ENCODE peak calls at places on chromosome 20, in eight cellular contexts. One of them, this sample, is unnamed.
A peak's percentile ranks its signal among the peaks of the same experiment; 100 is the strongest.

GRCh38 chr20:19849341-19850189 is 91.5 kb downstream of the RIN2 start:
- DNase-seq in mammary epithelial cell: no peak
- DNase-seq in AG04450: no peak
- DNase-seq in GM13977: no peak
- DNase-seq in endothelial cell: no peak
- DNase-seq in mesothelial cell of epicardium: no peak
- DNase-seq in progenitor cell of endocrine pancreas: no peak
- DNase-seq in Calu3: no peak
- DNase-seq in this sample: no peak

GRCh38 chr20:37392441-37393195 is 46.7 kb downstream of the SRC start:
- DNase-seq in mammary epithelial cell: no peak
- DNase-seq in AG04450: no peak
- DNase-seq in GM13977: no peak
- DNase-seq in endothelial cell: no peak
- DNase-seq in mesothelial cell of epicardium: no peak
- DNase-seq in progenitor cell of endocrine pancreas: no peak
- DNase-seq in Calu3: no peak
- DNase-seq in this sample: no peak

GRCh38 chr20:36677422-36677771 is 31.4 kb upstream of the SLA2 start:
- DNase-seq in mammary epithelial cell: no peak
- DNase-seq in AG04450: no peak
- DNase-seq in GM13977: no peak
- DNase-seq in endothelial cell: no peak
- DNase-seq in mesothelial cell of epicardium: no peak
- DNase-seq in progenitor cell of endocrine pancreas: no peak
- DNase-seq in Calu3: no peak
- DNase-seq in this sample: no peak

GRCh38 chr20:17969276-17969883 is 562 bp downstream of the MGME1 start:
- DNase-seq in mammary epithelial cell: peak; percentile 56
- DNase-seq in AG04450: no peak
- DNase-seq in GM13977: no peak
- DNase-seq in endothelial cell: peak; percentile 33
- DNase-seq in mesothelial cell of epicardium: no peak
- DNase-seq in progenitor cell of endocrine pancreas: no peak
- DNase-seq in Calu3: no peak
- DNase-seq in this sample: no peak

GRCh38 chr20:46209930-46210671 is 92.0 kb downstream of the CD40 start:
- DNase-seq in mammary epithelial cell: no peak
- DNase-seq in AG04450: no peak
- DNase-seq in GM13977: no peak
- DNase-seq in endothelial cell: no peak
- DNase-seq in mesothelial cell of epicardium: no peak
- DNase-seq in progenitor cell of endocrine pancreas: no peak
- DNase-seq in Calu3: no peak
- DNase-seq in this sample: no peak

GRCh38 chr20:50029697-50030428 is 47.1 kb downstream of the SNAI1 start:
- DNase-seq in mammary epithelial cell: peak; percentile 67
- DNase-seq in AG04450: peak; percentile 64
- DNase-seq in GM13977: no peak
- DNase-seq in endothelial cell: no peak
- DNase-seq in mesothelial cell of epicardium: no peak
- DNase-seq in progenitor cell of endocrine pancreas: no peak
- DNase-seq in Calu3: peak; percentile 58
- DNase-seq in this sample: no peak

GRCh38 chr20:45229264-45230056 is 8.3 kb downstream of the SEMG2 start:
- DNase-seq in mammary epithelial cell: peak; percentile 47
- DNase-seq in AG04450: no peak
- DNase-seq in GM13977: no peak
- DNase-seq in endothelial cell: peak; percentile 17
- DNase-seq in mesothelial cell of epicardium: no peak
- DNase-seq in progenitor cell of endocrine pancreas: no peak
- DNase-seq in Calu3: peak; percentile 97
- DNase-seq in this sample: peak; percentile 30

GRCh38 chr20:56636701-56637100 is 7.6 kb downstream of the TFAP2C start:
- DNase-seq in mammary epithelial cell: peak; percentile 92
- DNase-seq in AG04450: no peak
- DNase-seq in GM13977: no peak
- DNase-seq in endothelial cell: no peak
- DNase-seq in mesothelial cell of epicardium: no peak
- DNase-seq in progenitor cell of endocrine pancreas: no peak
- DNase-seq in Calu3: no peak
- DNase-seq in this sample: no peak

GRCh38 chr20:9287062-9287461 is 218.2 kb downstream of the PLCB4 start:
- DNase-seq in mammary epithelial cell: no peak
- DNase-seq in AG04450: no peak
- DNase-seq in GM13977: no peak
- DNase-seq in endothelial cell: no peak
- DNase-seq in mesothelial cell of epicardium: no peak
- DNase-seq in progenitor cell of endocrine pancreas: no peak
- DNase-seq in Calu3: no peak
- DNase-seq in this sample: no peak

GRCh38 chr20:2874456-2874855 is 1.2 kb downstream of the PTPRA start:
- DNase-seq in mammary epithelial cell: no peak
- DNase-seq in AG04450: no peak
- DNase-seq in GM13977: no peak
- DNase-seq in endothelial cell: no peak
- DNase-seq in mesothelial cell of epicardium: no peak
- DNase-seq in progenitor cell of endocrine pancreas: no peak
- DNase-seq in Calu3: no peak
- DNase-seq in this sample: no peak

GRCh38 chr20:57649617-57650015 is 29.4 kb upstream of the ZBP1 start:
- DNase-seq in mammary epithelial cell: no peak
- DNase-seq in AG04450: no peak
- DNase-seq in GM13977: no peak
- DNase-seq in endothelial cell: no peak
- DNase-seq in mesothelial cell of epicardium: no peak
- DNase-seq in progenitor cell of endocrine pancreas: no peak
- DNase-seq in Calu3: peak; percentile 21
- DNase-seq in this sample: peak; percentile 11

GRCh38 chr20:44209691-44210421 is 715 bp downstream of the OSER1 start:
- DNase-seq in mammary epithelial cell: no peak
- DNase-seq in AG04450: no peak
- DNase-seq in GM13977: no peak
- DNase-seq in endothelial cell: peak; percentile 56
- DNase-seq in mesothelial cell of epicardium: no peak
- DNase-seq in progenitor cell of endocrine pancreas: peak; percentile 43
- DNase-seq in Calu3: no peak
- DNase-seq in this sample: no peak

GRCh38 chr20:36102809-36103596 is 51.5 kb upstream of the EPB41L1 start:
- DNase-seq in mammary epithelial cell: no peak
- DNase-seq in AG04450: no peak
- DNase-seq in GM13977: no peak
- DNase-seq in endothelial cell: no peak
- DNase-seq in mesothelial cell of epicardium: no peak
- DNase-seq in progenitor cell of endocrine pancreas: no peak
- DNase-seq in Calu3: no peak
- DNase-seq in this sample: no peak

GRCh38 chr20:24892931-24893330 is 56.1 kb upstream of the CST7 start:
- DNase-seq in mammary epithelial cell: no peak
- DNase-seq in AG04450: no peak
- DNase-seq in GM13977: no peak
- DNase-seq in endothelial cell: no peak
- DNase-seq in mesothelial cell of epicardium: no peak
- DNase-seq in progenitor cell of endocrine pancreas: no peak
- DNase-seq in Calu3: no peak
- DNase-seq in this sample: peak; percentile 13

GRCh38 chr20:62046431-62046830 is 19.2 kb downstream of the TAF4 start:
- DNase-seq in mammary epithelial cell: no peak
- DNase-seq in AG04450: no peak
- DNase-seq in GM13977: no peak
- DNase-seq in endothelial cell: no peak
- DNase-seq in mesothelial cell of epicardium: peak; percentile 10
- DNase-seq in progenitor cell of endocrine pancreas: no peak
- DNase-seq in Calu3: no peak
- DNase-seq in this sample: no peak

GRCh38 chr20:54221383-54221782 is 13.5 kb downstream of the PFDN4 start:
- DNase-seq in mammary epithelial cell: peak; percentile 14
- DNase-seq in AG04450: no peak
- DNase-seq in GM13977: no peak
- DNase-seq in endothelial cell: no peak
- DNase-seq in mesothelial cell of epicardium: no peak
- DNase-seq in progenitor cell of endocrine pancreas: no peak
- DNase-seq in Calu3: no peak
- DNase-seq in this sample: no peak

GRCh38 chr20:9503530-9504251 is 10.7 kb upstream of the LAMP5 start:
- DNase-seq in mammary epithelial cell: no peak
- DNase-seq in AG04450: no peak
- DNase-seq in GM13977: no peak
- DNase-seq in endothelial cell: no peak
- DNase-seq in mesothelial cell of epicardium: no peak
- DNase-seq in progenitor cell of endocrine pancreas: no peak
- DNase-seq in Calu3: no peak
- DNase-seq in this sample: no peak

GRCh38 chr20:1804129-1804503 is 91.1 kb upstream of the SIRPA start:
- DNase-seq in mammary epithelial cell: no peak
- DNase-seq in AG04450: no peak
- DNase-seq in GM13977: no peak
- DNase-seq in endothelial cell: no peak
- DNase-seq in mesothelial cell of epicardium: no peak
- DNase-seq in progenitor cell of endocrine pancreas: no peak
- DNase-seq in Calu3: no peak
- DNase-seq in this sample: no peak

GRCh38 chr20:1804554-1804956 is 90.7 kb upstream of the SIRPA start:
- DNase-seq in mammary epithelial cell: no peak
- DNase-seq in AG04450: no peak
- DNase-seq in GM13977: no peak
- DNase-seq in endothelial cell: no peak
- DNase-seq in mesothelial cell of epicardium: no peak
- DNase-seq in progenitor cell of endocrine pancreas: no peak
- DNase-seq in Calu3: no peak
- DNase-seq in this sample: no peak

GRCh38 chr20:1802385-1803215 is 92.6 kb upstream of the SIRPA start:
- DNase-seq in mammary epithelial cell: peak; percentile 52
- DNase-seq in AG04450: no peak
- DNase-seq in GM13977: peak; percentile 83
- DNase-seq in endothelial cell: peak; percentile 86
- DNase-seq in mesothelial cell of epicardium: peak; percentile 45
- DNase-seq in progenitor cell of endocrine pancreas: peak; percentile 51
- DNase-seq in Calu3: peak; percentile 63
- DNase-seq in this sample: peak; percentile 81

GRCh38 chr20:1805161-1805581 is 90.0 kb upstream of the SIRPA start:
- DNase-seq in mammary epithelial cell: no peak
- DNase-seq in AG04450: no peak
- DNase-seq in GM13977: no peak
- DNase-seq in endothelial cell: no peak
- DNase-seq in mesothelial cell of epicardium: no peak
- DNase-seq in progenitor cell of endocrine pancreas: no peak
- DNase-seq in Calu3: no peak
- DNase-seq in this sample: no peak

GRCh38 chr20:1803216-1804128 is 91.7 kb upstream of the SIRPA start:
- DNase-seq in mammary epithelial cell: no peak
- DNase-seq in AG04450: no peak
- DNase-seq in GM13977: peak; percentile 77
- DNase-seq in endothelial cell: peak; percentile 81
- DNase-seq in mesothelial cell of epicardium: no peak
- DNase-seq in progenitor cell of endocrine pancreas: peak; percentile 37
- DNase-seq in Calu3: no peak
- DNase-seq in this sample: peak; percentile 77
- TF ChIP-seq CTCF in mammary epithelial cell: no peak
- TF ChIP-seq CTCF in AG04450: peak; percentile 1
- TF ChIP-seq CTCF in GM13977: no peak
- TF ChIP-seq CTCF in endothelial cell: no peak
- TF ChIP-seq CTCF in mesothelial cell of epicardium: no peak
- TF ChIP-seq CTCF in progenitor cell of endocrine pancreas: no peak
- TF ChIP-seq CTCF in Calu3: no peak
- TF ChIP-seq CTCF in this sample: no peak

DNA sequence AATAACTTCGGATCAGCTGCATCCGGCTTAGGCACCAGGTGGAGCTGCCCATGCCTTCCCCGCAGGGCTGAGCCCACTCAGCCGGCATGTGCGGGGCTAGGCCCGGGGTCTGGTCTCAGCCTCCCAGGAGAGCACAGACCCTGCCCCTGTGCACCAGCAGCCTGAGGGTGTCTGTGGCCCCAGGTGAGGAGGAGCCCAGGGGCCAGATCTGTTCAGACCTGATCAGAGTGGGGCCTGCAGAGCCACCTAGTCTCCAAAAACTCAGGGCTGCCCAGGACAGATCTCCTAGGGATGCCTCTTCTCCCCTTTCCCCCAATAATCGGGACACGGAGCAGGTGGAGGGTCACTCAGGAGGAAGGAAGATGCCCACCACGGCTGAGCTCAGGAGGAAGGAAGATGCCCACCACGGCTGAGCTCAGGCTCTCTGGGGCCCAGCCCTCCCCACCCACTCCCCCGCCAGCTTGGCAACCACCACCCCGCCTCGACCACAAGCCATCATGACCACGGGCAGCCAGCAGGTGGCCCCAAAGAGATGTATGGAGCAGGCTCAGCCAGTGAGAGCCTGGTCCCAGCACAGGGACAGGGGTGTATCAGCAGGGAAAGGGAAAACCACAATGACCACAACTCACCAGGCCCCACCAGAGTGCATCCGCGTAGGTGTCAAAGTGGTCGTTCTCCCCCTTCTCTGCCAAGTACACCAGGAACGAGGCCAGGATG is 30.5 kb downstream of the KCNQ2 start:
- DNase-seq in mammary epithelial cell: peak; percentile 29
- DNase-seq in AG04450: no peak
- DNase-seq in GM13977: peak; percentile 81
- DNase-seq in endothelial cell: peak; percentile 77
- DNase-seq in mesothelial cell of epicardium: no peak
- DNase-seq in progenitor cell of endocrine pancreas: peak; percentile 44
- DNase-seq in Calu3: peak; percentile 87
- DNase-seq in this sample: peak; percentile 82
- TF ChIP-seq CTCF in mammary epithelial cell: peak; percentile 40
- TF ChIP-seq CTCF in AG04450: peak; percentile 23
- TF ChIP-seq CTCF in GM13977: peak; percentile 75
- TF ChIP-seq CTCF in endothelial cell: peak; percentile 33
- TF ChIP-seq CTCF in mesothelial cell of epicardium: peak; percentile 18
- TF ChIP-seq CTCF in progenitor cell of endocrine pancreas: peak; percentile 37
- TF ChIP-seq CTCF in Calu3: peak; percentile 54
- TF ChIP-seq CTCF in this sample: peak; percentile 67

GRCh38 chr20:64039293-64040160 is 3.5 kb downstream of the C20orf204 start:
- DNase-seq in mammary epithelial cell: no peak
- DNase-seq in AG04450: no peak
- DNase-seq in GM13977: no peak
- DNase-seq in endothelial cell: peak; percentile 22
- DNase-seq in mesothelial cell of epicardium: no peak
- DNase-seq in progenitor cell of endocrine pancreas: no peak
- DNase-seq in Calu3: no peak
- DNase-seq in this sample: no peak
- TF ChIP-seq CTCF in mammary epithelial cell: no peak
- TF ChIP-seq CTCF in AG04450: no peak
- TF ChIP-seq CTCF in GM13977: no peak
- TF ChIP-seq CTCF in endothelial cell: no peak
- TF ChIP-seq CTCF in mesothelial cell of epicardium: no peak
- TF ChIP-seq CTCF in progenitor cell of endocrine pancreas: no peak
- TF ChIP-seq CTCF in Calu3: no peak
- TF ChIP-seq CTCF in this sample: no peak

DNA sequence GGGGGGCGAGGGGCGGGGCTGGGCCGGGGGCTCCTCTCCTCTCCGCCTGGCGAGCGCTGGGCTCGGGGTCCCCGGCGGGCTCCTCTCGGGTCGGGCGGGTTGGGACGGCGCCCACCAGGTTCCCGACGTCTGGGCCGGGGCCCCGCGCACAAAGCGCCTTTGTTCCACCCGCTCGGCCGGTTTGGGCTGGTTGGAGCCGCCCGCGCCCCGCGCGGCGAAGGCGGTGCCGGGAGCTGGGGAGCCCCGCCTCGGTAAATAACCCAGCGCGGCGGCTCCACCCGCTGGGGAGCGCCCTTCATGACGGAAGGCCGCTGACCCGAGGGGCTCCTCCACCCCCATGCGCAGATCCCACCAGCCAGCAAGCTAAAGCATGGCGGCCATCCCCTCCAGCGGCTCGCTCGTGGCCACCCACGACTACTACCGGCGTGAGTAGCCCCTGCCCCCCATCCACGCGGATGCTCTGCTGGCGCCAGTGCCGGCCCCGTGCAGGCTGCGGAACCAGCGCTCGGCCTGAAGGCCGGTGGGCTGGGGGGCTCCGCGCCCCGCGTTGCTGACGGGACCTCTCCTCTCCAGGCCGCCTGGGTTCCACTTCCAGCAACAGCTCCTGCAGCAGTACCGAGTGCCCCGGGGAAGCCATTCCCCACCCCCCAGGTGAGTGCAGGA is 505 bp downstream of the PPDPF start:
- DNase-seq in mammary epithelial cell: peak; percentile 86
- DNase-seq in AG04450: no peak
- DNase-seq in GM13977: peak; percentile 94
- DNase-seq in endothelial cell: peak; percentile 65
- DNase-seq in mesothelial cell of epicardium: peak; percentile 52
- DNase-seq in progenitor cell of endocrine pancreas: peak; percentile 75
- DNase-seq in Calu3: peak; percentile 98
- DNase-seq in this sample: peak; percentile 90
- TF ChIP-seq CTCF in mammary epithelial cell: no peak
- TF ChIP-seq CTCF in AG04450: no peak
- TF ChIP-seq CTCF in GM13977: peak; percentile 22
- TF ChIP-seq CTCF in endothelial cell: no peak
- TF ChIP-seq CTCF in mesothelial cell of epicardium: no peak
- TF ChIP-seq CTCF in progenitor cell of endocrine pancreas: no peak
- TF ChIP-seq CTCF in Calu3: no peak
- TF ChIP-seq CTCF in this sample: peak; percentile 7

This sample was measured in GM13976.